ENCODE peak calls at places on chromosomes 16 and 17, in six cellular contexts. I is MCF 10A, D is right atrium auricular region, J is ovary, P is hepatocyte, C is body of pancreas. Z is an unnamed sample.

GRCh38 chr17:38786372-38786771 is 13.0 kb downstream of the PIP4K2B start:
- DNase-seq in I (no peak), D (no peak), J (no peak), P (no peak), C (no peak), Z (no peak)

GRCh38 chr17:17493249-17493985 is 2.8 kb downstream of the RASD1 start:
- DNase-seq in I (no peak), D (no peak), J (peak), P (no peak), C (no peak), Z (peak)

GRCh38 chr16:969508-970378 is 1.0 kb downstream of the LMF1 start:
- DNase-seq in I (no peak), D (no peak), J (peak), P (peak), C (peak), Z (no peak)

GRCh38 chr17:888998-889401 is 90.6 kb downstream of the NXN start:
- DNase-seq in I (no peak), D (no peak), J (no peak), P (no peak), C (no peak), Z (no peak)

GRCh38 chr16:16017812-16018211 is 68.4 kb downstream of the ABCC1 start:
- DNase-seq in I (no peak), D (no peak), J (no peak), P (no peak), C (no peak), Z (no peak)

GRCh38 chr17:33233855-33234228 is 59.3 kb downstream of the ASIC2 start:
- DNase-seq in I (no peak), D (peak), J (peak), P (no peak), C (peak), Z (no peak)

GRCh38 chr17:67244621-67245072 is 349 bp downstream of the HELZ start:
- DNase-seq in I (no peak), D (no peak), J (peak), P (peak), C (no peak), Z (no peak)

GRCh38 chr17:37710344-37710886 is 34.4 kb downstream of the HNF1B start:
- DNase-seq in I (no peak), D (peak), J (no peak), P (peak), C (peak), Z (peak)

GRCh38 chr17:7523033-7523432 is 25.8 kb upstream of the TNFSF12 start:
- DNase-seq in I (no peak), D (no peak), J (peak), P (no peak), C (peak), Z (peak)

GRCh38 chr17:69466905-69467630 is 52.6 kb downstream of the MAP2K6 start:
- DNase-seq in I (no peak), D (no peak), J (no peak), P (peak), C (peak), Z (peak)

GRCh38 chr17:78892062-78892456 is 10.9 kb downstream of the CEP295NL start:
- DNase-seq in I (no peak), D (no peak), J (no peak), P (no peak), C (no peak), Z (no peak)

GRCh38 chr17:32275060-32276042 is 9.7 kb downstream of the RHBDL3 start:
- DNase-seq in I (peak), D (no peak), J (peak), P (peak), C (no peak), Z (peak)

GRCh38 chr16:79272141-79272577 is 328.4 kb downstream of the MAF start:
- DNase-seq in I (no peak), D (no peak), J (no peak), P (no peak), C (no peak), Z (no peak)

GRCh38 chr17:19407601-19408380 is 3.2 kb upstream of the RNF112 start:
- DNase-seq in I (no peak), D (no peak), J (no peak), P (peak), C (no peak), Z (no peak)

GRCh38 chr17:39777534-39778365 is 40.0 kb downstream of the GRB7 start:
- DNase-seq in I (no peak), D (no peak), J (no peak), P (no peak), C (no peak), Z (peak)

GRCh38 chr17:61488878-61489718 is 36.9 kb downstream of the TBX4 start:
- DNase-seq in I (no peak), D (no peak), J (no peak), P (peak), C (peak), Z (peak)

GRCh38 chr17:44636562-44636961 is 19.7 kb upstream of the MEIOC start:
- DNase-seq in I (peak), D (no peak), J (no peak), P (peak), C (no peak), Z (no peak)

GRCh38 chr16:50485232-50485631 is 63.0 kb upstream of the NKD1 start:
- DNase-seq in I (no peak), D (no peak), J (no peak), P (no peak), C (no peak), Z (no peak)

GRCh38 chr16:89686520-89687091 is at the start of gene CDK10:
- DNase-seq in I (peak), D (peak), J (peak), P (peak), C (peak), Z (peak)

GRCh38 chr16:88628512-88628974 is 9.8 kb upstream of the IL17C start:
- DNase-seq in I (no peak), D (no peak), J (no peak), P (no peak), C (no peak), Z (peak)

GRCh38 chr16:23538919-23539278 is 18.3 kb downstream of the EARS2 start:
- DNase-seq in I (no peak), D (no peak), J (no peak), P (no peak), C (no peak), Z (no peak)

GRCh38 chr17:12789075-12789975 is at the start of gene ARHGAP44:
- DNase-seq in I (no peak), D (peak), J (peak), P (peak), C (peak), Z (peak)

GRCh38 chr16:21704733-21705132 is 41.0 kb downstream of the OTOA start:
- DNase-seq in I (no peak), D (no peak), J (no peak), P (no peak), C (no peak), Z (no peak)

GRCh38 chr16:84687715-84688114 is 12.1 kb upstream of the USP10 start:
- DNase-seq in I (peak), D (no peak), J (no peak), P (no peak), C (no peak), Z (no peak)

GRCh38 chr16:14501331-14502255 is 128.5 kb downstream of the PARN start:
- DNase-seq in I (peak), D (peak), J (peak), P (peak), C (peak), Z (peak)

GRCh38 chr17:56653877-56654276 is 60.4 kb downstream of the NOG start:
- DNase-seq in I (peak), D (no peak), J (no peak), P (peak), C (peak), Z (peak)

GRCh38 chr17:82007495-82008257 is 15.0 kb downstream of the CENPX start:
- DNase-seq in I (no peak), D (no peak), J (no peak), P (no peak), C (no peak), Z (no peak)

GRCh38 chr17:40218006-40218739 is 931 bp upstream of the WIPF2 start:
- DNase-seq in I (no peak), D (no peak), J (no peak), P (no peak), C (no peak), Z (no peak)

GRCh38 chr17:21278304-21279197 is 6.0 kb upstream of the MAP2K3 start:
- DNase-seq in I (peak), D (no peak), J (no peak), P (no peak), C (peak), Z (no peak)

GRCh38 chr16:46920402-46921068 is 36.4 kb downstream of the GPT2 start:
- DNase-seq in I (no peak), D (no peak), J (no peak), P (no peak), C (peak), Z (no peak)

GRCh38 chr16:46916980-46917379 is 32.8 kb downstream of the GPT2 start:
- DNase-seq in I (no peak), D (no peak), J (no peak), P (no peak), C (no peak), Z (peak)

GRCh38 chr16:46918400-46918799 is 34.2 kb downstream of the GPT2 start:
- DNase-seq in I (no peak), D (no peak), J (no peak), P (no peak), C (no peak), Z (no peak)

GRCh38 chr16:46922239-46922638 is 38.1 kb downstream of the GPT2 start:
- DNase-seq in I (no peak), D (no peak), J (no peak), P (no peak), C (no peak), Z (no peak)

GRCh38 chr16:46918905-46919792 is 35.0 kb downstream of the GPT2 start:
- DNase-seq in I (no peak), D (no peak), J (no peak), P (peak), C (peak), Z (no peak)
- TF ChIP-seq CTCF in I (no peak), D (no peak), J (no peak), P (no peak), C (no peak), Z (no peak)

DNA sequence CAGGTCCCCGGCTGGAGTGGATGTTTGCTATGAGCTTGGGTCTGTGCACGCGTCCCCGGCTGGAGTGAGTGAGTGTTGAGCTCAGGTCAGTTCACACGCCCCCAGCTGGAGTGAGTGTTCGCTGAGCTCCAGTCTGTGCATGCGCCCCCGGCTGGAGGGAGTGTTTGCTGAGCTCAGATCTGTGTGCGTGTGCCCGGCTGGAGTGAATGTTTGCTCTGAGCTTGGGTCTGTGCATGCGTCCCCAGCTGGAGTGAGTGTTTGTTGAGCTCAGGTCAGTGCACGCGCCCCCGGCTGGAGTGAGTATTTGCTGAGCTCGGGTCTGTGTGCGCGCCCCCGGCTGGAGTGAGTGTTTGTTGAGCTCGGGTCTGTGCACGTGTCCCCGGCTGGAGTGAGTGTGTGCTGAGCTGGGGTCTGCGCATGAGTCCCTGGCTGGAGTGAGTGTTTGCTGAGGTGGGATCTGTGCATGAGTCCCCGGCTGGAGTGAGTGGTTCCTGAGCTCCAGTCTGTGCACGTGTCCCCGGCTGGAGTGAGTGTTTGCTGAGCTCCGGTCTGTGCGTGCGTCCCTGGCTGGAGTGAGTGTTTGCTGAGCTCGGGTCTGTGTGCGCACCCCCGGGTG is 284.2 kb downstream of the SNX29 start:
- DNase-seq in I (no peak), D (no peak), J (peak), P (peak), C (peak), Z (peak)
- TF ChIP-seq CTCF in I (no peak), D (no peak), J (no peak), P (no peak), C (no peak), Z (peak)

DNA sequence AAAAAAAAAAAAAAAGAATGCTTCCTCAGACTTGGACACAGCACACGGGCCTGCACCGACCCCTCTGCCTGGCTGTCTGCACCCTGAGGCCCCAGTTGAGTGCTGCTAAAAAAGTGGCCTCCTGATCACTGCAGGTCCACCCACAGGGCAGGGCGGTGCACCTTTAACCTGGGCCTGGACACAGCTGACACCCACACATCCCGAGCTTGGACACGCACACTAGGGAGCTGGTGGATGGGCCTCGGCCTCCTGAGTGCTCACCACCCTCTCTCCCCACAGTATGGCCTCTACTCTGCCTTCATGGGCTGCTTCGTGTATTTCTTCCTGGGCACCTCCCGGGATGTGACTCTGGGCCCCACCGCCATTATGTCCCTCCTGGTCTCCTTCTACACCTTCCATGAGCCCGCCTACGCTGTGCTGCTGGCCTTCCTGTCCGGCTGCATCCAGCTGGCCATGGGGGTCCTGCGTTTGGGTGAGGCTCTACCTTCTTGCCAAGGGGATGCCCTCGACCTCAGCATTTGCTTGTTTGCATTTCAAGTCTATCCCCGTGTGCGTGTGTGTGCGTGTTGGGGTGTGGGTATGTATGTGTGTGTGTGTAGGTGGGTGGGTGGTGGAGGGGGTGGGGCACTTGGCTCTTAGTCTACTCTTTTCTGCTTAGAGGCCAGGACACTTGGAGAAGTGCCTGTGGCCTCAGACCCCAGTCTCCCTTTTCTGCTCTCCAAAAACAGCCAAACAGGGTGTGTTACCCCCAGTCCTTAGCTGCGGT is 2.3 kb downstream of the SLC26A11 start:
- DNase-seq in I (no peak), D (no peak), J (no peak), P (no peak), C (no peak), Z (no peak)
- TF ChIP-seq CTCF in I (no peak), D (no peak), J (no peak), P (no peak), C (no peak), Z (no peak)

GRCh38 chr16:67653131-67654068 is 6.7 kb downstream of the ACD start:
- DNase-seq in I (no peak), D (no peak), J (peak), P (peak), C (no peak), Z (peak)
- TF ChIP-seq CTCF in I (peak), D (no peak), J (no peak), P (peak), C (no peak), Z (peak)

Z was measured in endodermal cell.